ENCODE peak calls at places on chromosome 11, in five cellular contexts. One of them, this sample, is unnamed.

GRCh38 chr11:3026803-3027202 is 30.4 kb downstream of the CARS1 start:
- DNase-seq in breast epithelium: no peak
- DNase-seq in tibial artery: no peak
- DNase-seq in GM13977: no peak
- DNase-seq in transverse colon: no peak
- DNase-seq in this sample: no peak

GRCh38 chr11:13376402-13376801 is 86.6 kb downstream of the BTBD10 start:
- DNase-seq in breast epithelium: no peak
- DNase-seq in transverse colon: no peak
- DNase-seq in GM13977: no peak
- DNase-seq in tibial artery: no peak
- DNase-seq in this sample: no peak

GRCh38 chr11:44110231-44110679 is 14.8 kb downstream of the EXT2 start:
- DNase-seq in transverse colon: peak
- DNase-seq in GM13977: peak
- DNase-seq in tibial artery: no peak
- DNase-seq in breast epithelium: no peak
- DNase-seq in this sample: peak

GRCh38 chr11:64747961-64748715 is 4.2 kb upstream of the RASGRP2 start:
- DNase-seq in tibial artery: no peak
- DNase-seq in breast epithelium: no peak
- DNase-seq in GM13977: no peak
- DNase-seq in transverse colon: no peak
- DNase-seq in this sample: no peak

GRCh38 chr11:79199729-79200354 is 241.0 kb downstream of the TENM4 start:
- DNase-seq in GM13977: no peak
- DNase-seq in tibial artery: no peak
- DNase-seq in transverse colon: no peak
- DNase-seq in breast epithelium: no peak
- DNase-seq in this sample: no peak

GRCh38 chr11:44899959-44900358 is 50.7 kb downstream of the TP53I11 start:
- DNase-seq in GM13977: no peak
- DNase-seq in transverse colon: peak
- DNase-seq in tibial artery: no peak
- DNase-seq in breast epithelium: no peak
- DNase-seq in this sample: peak

GRCh38 chr11:58900479-58901420 is 38.5 kb upstream of the GLYATL1 start:
- DNase-seq in GM13977: peak
- DNase-seq in tibial artery: no peak
- DNase-seq in transverse colon: peak
- DNase-seq in breast epithelium: peak
- DNase-seq in this sample: peak

GRCh38 chr11:1934326-1935155 is 12.6 kb upstream of the MRPL23 start:
- DNase-seq in GM13977: peak
- DNase-seq in transverse colon: no peak
- DNase-seq in tibial artery: no peak
- DNase-seq in breast epithelium: no peak
- DNase-seq in this sample: peak

GRCh38 chr11:35038211-35038930 is 100.6 kb upstream of the CD44 start:
- DNase-seq in breast epithelium: no peak
- DNase-seq in tibial artery: no peak
- DNase-seq in GM13977: no peak
- DNase-seq in transverse colon: no peak
- DNase-seq in this sample: no peak

GRCh38 chr11:45669956-45670355 is 4.5 kb upstream of the CHST1 start:
- DNase-seq in transverse colon: no peak
- DNase-seq in breast epithelium: no peak
- DNase-seq in tibial artery: no peak
- DNase-seq in GM13977: no peak
- DNase-seq in this sample: no peak

GRCh38 chr11:73237471-73238290 is 19.6 kb downstream of the P2RY2 start:
- DNase-seq in breast epithelium: no peak
- DNase-seq in GM13977: no peak
- DNase-seq in transverse colon: no peak
- DNase-seq in tibial artery: peak
- DNase-seq in this sample: no peak

GRCh38 chr11:9462172-9462799 is 1.5 kb downstream of the ZNF143 start:
- DNase-seq in GM13977: no peak
- DNase-seq in transverse colon: no peak
- DNase-seq in breast epithelium: no peak
- DNase-seq in tibial artery: no peak
- DNase-seq in this sample: no peak

GRCh38 chr11:2530855-2531200 is 86.0 kb downstream of the KCNQ1 start:
- DNase-seq in GM13977: no peak
- DNase-seq in transverse colon: peak
- DNase-seq in tibial artery: peak
- DNase-seq in breast epithelium: no peak
- DNase-seq in this sample: no peak

DNA sequence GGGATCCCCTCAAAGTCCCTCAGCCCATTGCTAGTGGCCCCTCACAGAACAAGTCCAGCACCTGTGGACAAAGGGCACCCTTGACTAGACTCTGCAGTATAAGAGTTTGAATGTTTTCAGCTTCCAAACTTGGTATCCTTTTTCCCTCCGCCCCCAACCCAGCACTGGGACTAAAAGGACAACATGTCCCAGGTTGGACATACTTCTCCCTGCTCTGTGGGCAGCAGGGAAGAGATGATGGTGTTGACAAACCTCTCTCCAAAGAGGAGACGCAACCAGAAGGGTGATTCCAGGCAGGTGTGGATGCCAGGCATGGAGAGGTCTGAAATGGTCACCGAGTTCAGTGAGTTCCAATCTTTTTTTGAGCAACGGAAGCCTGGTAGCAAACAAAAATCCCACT is 4.5 kb upstream of the MYOD1 start:
- DNase-seq in tibial artery: no peak
- DNase-seq in transverse colon: no peak
- DNase-seq in breast epithelium: no peak
- DNase-seq in GM13977: no peak
- DNase-seq in this sample: no peak
- TF ChIP-seq CTCF in tibial artery: no peak
- TF ChIP-seq CTCF in transverse colon: no peak
- TF ChIP-seq CTCF in breast epithelium: no peak
- TF ChIP-seq CTCF in GM13977: no peak
- TF ChIP-seq CTCF in this sample: no peak

DNA sequence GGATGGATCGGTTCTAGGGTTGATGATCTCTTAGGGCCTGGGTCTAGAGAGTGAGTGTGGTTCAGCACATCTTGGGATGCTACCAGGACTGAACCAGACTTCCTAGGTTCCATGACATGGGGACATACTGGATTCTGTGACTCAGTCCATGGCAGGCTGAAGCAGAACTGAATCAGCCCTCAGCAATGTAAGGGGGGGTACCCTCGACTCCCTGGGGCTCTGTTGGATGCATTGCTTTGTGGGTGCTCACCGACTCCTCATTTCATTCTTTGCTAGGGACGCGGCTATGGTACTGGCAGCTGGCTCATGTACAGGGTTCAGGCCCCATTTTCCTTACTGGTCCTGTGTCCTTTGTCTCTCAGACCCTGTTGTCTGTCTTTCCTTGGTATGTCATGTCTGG is 733 bp upstream of the GRAMD1B start:
- DNase-seq in GM13977: no peak
- DNase-seq in breast epithelium: no peak
- DNase-seq in transverse colon: no peak
- DNase-seq in tibial artery: no peak
- DNase-seq in this sample: no peak
- TF ChIP-seq CTCF in GM13977: no peak
- TF ChIP-seq CTCF in breast epithelium: no peak
- TF ChIP-seq CTCF in transverse colon: no peak
- TF ChIP-seq CTCF in tibial artery: no peak
- TF ChIP-seq CTCF in this sample: no peak

GRCh38 chr11:26584818-26585217 is 12.8 kb upstream of the MUC15 start:
- DNase-seq in breast epithelium: no peak
- DNase-seq in tibial artery: no peak
- DNase-seq in transverse colon: no peak
- DNase-seq in GM13977: peak
- DNase-seq in this sample: no peak
- TF ChIP-seq CTCF in breast epithelium: no peak
- TF ChIP-seq CTCF in tibial artery: no peak
- TF ChIP-seq CTCF in transverse colon: no peak
- TF ChIP-seq CTCF in GM13977: no peak
- TF ChIP-seq CTCF in this sample: no peak

GRCh38 chr11:90493379-90493778 is 270.5 kb upstream of the CHORDC1 start:
- DNase-seq in GM13977: no peak
- DNase-seq in transverse colon: no peak
- DNase-seq in tibial artery: no peak
- DNase-seq in breast epithelium: no peak
- DNase-seq in this sample: no peak

GRCh38 chr11:90491466-90491865 is 268.6 kb upstream of the CHORDC1 start:
- DNase-seq in GM13977: no peak
- DNase-seq in transverse colon: no peak
- DNase-seq in tibial artery: no peak
- DNase-seq in breast epithelium: no peak
- DNase-seq in this sample: no peak

GRCh38 chr11:90500922-90501568 is 278.2 kb upstream of the CHORDC1 start:
- DNase-seq in transverse colon: no peak
- DNase-seq in GM13977: no peak
- DNase-seq in breast epithelium: no peak
- DNase-seq in tibial artery: no peak
- DNase-seq in this sample: no peak

DNA sequence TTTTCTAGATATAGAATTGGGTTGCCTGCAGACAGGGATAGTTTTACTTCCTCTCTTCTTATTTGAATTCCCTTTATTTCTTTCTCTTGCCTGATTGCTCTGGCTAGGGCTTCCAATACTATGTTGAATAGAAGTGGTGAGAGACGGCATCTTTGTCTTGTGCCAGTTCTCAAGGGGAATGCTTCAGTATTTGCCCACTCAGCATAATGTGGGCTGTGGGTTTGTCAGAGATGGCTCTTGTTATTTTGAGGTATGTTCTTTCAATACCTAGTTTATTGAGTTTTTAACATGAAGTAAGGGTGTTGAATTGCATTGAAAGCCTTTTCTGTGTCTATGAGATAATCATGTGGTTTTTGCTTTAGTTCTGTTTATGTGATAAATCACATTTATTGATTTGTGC is 273.9 kb upstream of the CHORDC1 start:
- DNase-seq in breast epithelium: no peak
- DNase-seq in GM13977: no peak
- DNase-seq in transverse colon: no peak
- DNase-seq in tibial artery: no peak
- DNase-seq in this sample: no peak
- TF ChIP-seq CTCF in breast epithelium: no peak
- TF ChIP-seq CTCF in GM13977: no peak
- TF ChIP-seq CTCF in transverse colon: no peak
- TF ChIP-seq CTCF in tibial artery: no peak
- TF ChIP-seq CTCF in this sample: no peak

DNA sequence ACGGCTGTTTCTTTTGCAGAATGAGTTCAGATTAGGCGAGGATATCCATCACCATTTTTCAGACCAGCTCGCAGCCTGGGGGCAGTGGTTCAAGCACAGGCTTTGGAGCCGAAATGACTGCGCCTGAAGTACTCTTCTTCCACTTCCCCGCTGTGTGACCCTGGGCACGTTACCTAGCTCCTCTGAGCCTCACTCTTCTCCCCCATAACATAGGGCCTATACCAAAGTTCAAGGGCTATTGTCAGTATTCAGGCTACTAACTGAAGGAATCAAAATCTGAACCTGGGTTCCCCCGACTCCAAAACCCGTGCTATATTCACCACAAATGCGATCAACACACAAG is 373 bp downstream of the MRPL21 start:
- DNase-seq in tibial artery: no peak
- DNase-seq in transverse colon: no peak
- DNase-seq in GM13977: no peak
- DNase-seq in breast epithelium: no peak
- DNase-seq in this sample: no peak
- TF ChIP-seq CTCF in tibial artery: no peak
- TF ChIP-seq CTCF in transverse colon: no peak
- TF ChIP-seq CTCF in GM13977: no peak
- TF ChIP-seq CTCF in breast epithelium: no peak
- TF ChIP-seq CTCF in this sample: no peak

DNA sequence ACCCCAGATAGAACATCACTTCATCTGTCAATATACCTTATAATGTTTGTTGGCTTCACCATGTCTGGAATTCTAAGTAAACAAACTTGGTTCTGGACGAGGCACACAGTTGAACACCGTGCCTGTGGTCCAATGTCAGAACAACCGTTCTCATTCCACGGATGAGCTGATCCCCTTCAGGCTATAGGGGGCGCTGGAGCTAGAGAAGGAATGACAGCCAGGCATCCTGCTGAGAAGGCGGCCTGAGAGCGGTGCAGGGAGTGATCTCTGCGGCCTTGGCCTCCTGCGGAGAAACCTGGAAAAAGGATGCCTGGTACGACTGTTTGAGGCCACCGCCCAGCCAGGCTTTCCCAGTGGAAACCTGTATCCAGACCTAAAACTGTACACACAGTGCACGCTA is 48.7 kb downstream of the FDX1 start:
- DNase-seq in tibial artery: no peak
- DNase-seq in transverse colon: no peak
- DNase-seq in breast epithelium: no peak
- DNase-seq in GM13977: no peak
- DNase-seq in this sample: peak
- TF ChIP-seq CTCF in tibial artery: no peak
- TF ChIP-seq CTCF in transverse colon: no peak
- TF ChIP-seq CTCF in breast epithelium: no peak
- TF ChIP-seq CTCF in GM13977: no peak
- TF ChIP-seq CTCF in this sample: peak

DNA sequence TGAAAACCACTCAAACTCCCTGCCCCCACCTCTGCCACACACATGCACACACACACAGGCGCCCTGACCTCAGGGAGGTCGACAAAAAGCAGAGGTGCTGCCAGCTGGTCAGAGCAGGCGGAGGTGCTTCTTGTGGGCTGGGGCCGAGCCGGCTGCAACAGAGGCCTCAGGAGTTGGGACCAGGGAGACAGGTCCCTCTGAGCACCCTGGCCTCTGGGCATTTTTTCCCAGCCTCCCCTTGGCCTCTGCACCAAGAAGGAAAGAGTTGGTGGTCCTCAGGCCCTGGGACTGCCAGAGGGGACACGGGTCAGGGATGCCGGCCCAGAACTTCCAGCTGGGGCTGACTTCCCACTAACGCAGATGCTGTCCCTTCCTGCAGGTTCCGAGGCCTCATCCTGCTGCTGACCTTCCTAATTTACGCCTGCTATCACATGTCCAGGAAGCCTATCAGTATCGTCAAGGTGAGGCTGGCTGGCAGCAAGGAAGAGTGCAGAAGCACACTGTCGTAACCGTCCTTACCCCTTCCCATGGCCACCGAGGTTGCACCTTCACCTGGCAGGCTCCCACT is 13.4 kb downstream of the SLC37A2 start:
- DNase-seq in GM13977: no peak
- DNase-seq in tibial artery: no peak
- DNase-seq in transverse colon: no peak
- DNase-seq in breast epithelium: no peak
- DNase-seq in this sample: no peak
- TF ChIP-seq CTCF in GM13977: no peak
- TF ChIP-seq CTCF in tibial artery: no peak
- TF ChIP-seq CTCF in transverse colon: no peak
- TF ChIP-seq CTCF in breast epithelium: no peak
- TF ChIP-seq CTCF in this sample: no peak